ENCODE peak calls at places on chromosomes 3 and 15, in nine cellular contexts. F is GM12878, U is HCT116, G is Panc1, L is GM23338, N is K562, E is HL-60, I is SK-N-SH, D is HepG2. Z is an unnamed sample.

GRCh38 chr15:58472821-58473581 is 41.2 kb downstream of the LIPC start:
- DNase-seq in F (no peak), U (no peak), G (no peak), L (no peak), N (no peak), E (no peak), I (no peak), D (no peak), Z (no peak)

GRCh38 chr3:133783762-133784161 is 21.9 kb upstream of the SRPRB start:
- DNase-seq in F (no peak), U (no peak), G (no peak), L (peak), N (peak), E (no peak), I (no peak), D (no peak), Z (no peak)

GRCh38 chr3:8730641-8731040 is 3.0 kb upstream of the CAV3 start:
- DNase-seq in F (no peak), U (no peak), G (no peak), L (no peak), N (no peak), E (no peak), I (no peak), D (no peak), Z (no peak)

GRCh38 chr3:194512895-194513601 is 26.2 kb upstream of the ATP13A3 start:
- DNase-seq in F (no peak), U (no peak), G (no peak), L (no peak), N (no peak), E (no peak), I (no peak), D (peak), Z (no peak)

GRCh38 chr3:152516195-152516594 is 247.5 kb downstream of the MBNL1 start:
- DNase-seq in F (no peak), U (no peak), G (no peak), L (no peak), N (no peak), E (no peak), I (no peak), D (no peak), Z (no peak)

GRCh38 chr3:98172621-98173020 is 6.1 kb downstream of the OR5H15 start:
- DNase-seq in F (no peak), U (no peak), G (no peak), L (no peak), N (no peak), E (no peak), I (no peak), D (no peak), Z (peak)

GRCh38 chr3:129686941-129687340 is 80.5 kb upstream of the PLXND1 start:
- DNase-seq in F (no peak), U (no peak), G (no peak), L (peak), N (peak), E (no peak), I (no peak), D (peak), Z (peak)

GRCh38 chr3:123335007-123335670 is 113.8 kb downstream of the ADCY5 start:
- DNase-seq in F (peak), U (no peak), G (no peak), L (no peak), N (no peak), E (no peak), I (no peak), D (no peak), Z (no peak)

GRCh38 chr15:48644827-48645557 is 517 bp downstream of the FBN1 start:
- DNase-seq in F (no peak), U (no peak), G (no peak), L (peak), N (no peak), E (no peak), I (peak), D (no peak), Z (peak)

GRCh38 chr3:99520511-99520910 is 117.9 kb upstream of the COL8A1 start:
- DNase-seq in F (no peak), U (no peak), G (no peak), L (no peak), N (no peak), E (no peak), I (no peak), D (no peak), Z (no peak)

GRCh38 chr3:29140706-29141105 is 140.2 kb upstream of the RBMS3 start:
- DNase-seq in F (no peak), U (no peak), G (no peak), L (no peak), N (no peak), E (no peak), I (no peak), D (no peak), Z (no peak)

GRCh38 chr3:46062679-46063078 is 35.4 kb upstream of the XCR1 start:
- DNase-seq in F (no peak), U (no peak), G (no peak), L (no peak), N (no peak), E (no peak), I (no peak), D (no peak), Z (no peak)

GRCh38 chr15:68208641-68209240 is 3.6 kb upstream of the CALML4 start:
- DNase-seq in F (no peak), U (no peak), G (no peak), L (no peak), N (no peak), E (no peak), I (no peak), D (no peak), Z (no peak)

GRCh38 chr15:37135225-37135624 is 34.9 kb upstream of the MEIS2 start:
- DNase-seq in F (no peak), U (peak), G (no peak), L (peak), N (peak), E (no peak), I (no peak), D (no peak), Z (no peak)

GRCh38 chr15:94600496-94600895 is 369.1 kb downstream of the MCTP2 start:
- DNase-seq in F (no peak), U (no peak), G (no peak), L (no peak), N (no peak), E (no peak), I (no peak), D (no peak), Z (no peak)

GRCh38 chr3:52682016-52682415 is 3.7 kb downstream of the PBRM1 start:
- DNase-seq in F (no peak), U (peak), G (no peak), L (peak), N (peak), E (peak), I (peak), D (peak), Z (peak)

GRCh38 chr15:66153549-66154415 is 99.8 kb downstream of the MEGF11 start:
- DNase-seq in F (peak), U (no peak), G (no peak), L (no peak), N (no peak), E (no peak), I (no peak), D (no peak), Z (no peak)

GRCh38 chr3:127652246-127652995 is 20.3 kb upstream of the ABTB1 start:
- DNase-seq in F (no peak), U (peak), G (peak), L (peak), N (peak), E (peak), I (peak), D (peak), Z (peak)

GRCh38 chr3:124258057-124258500 is 266.2 kb upstream of the ROPN1 start:
- DNase-seq in F (no peak), U (no peak), G (no peak), L (no peak), N (no peak), E (no peak), I (peak), D (no peak), Z (peak)

GRCh38 chr3:105274958-105275357 is 91.8 kb upstream of the ALCAM start:
- DNase-seq in F (no peak), U (no peak), G (no peak), L (no peak), N (no peak), E (no peak), I (no peak), D (no peak), Z (peak)

GRCh38 chr3:109563149-109563548 is 225.8 kb upstream of the DPPA4 start:
- DNase-seq in F (no peak), U (no peak), G (no peak), L (peak), N (no peak), E (peak), I (no peak), D (no peak), Z (no peak)

GRCh38 chr15:58064119-58065010 is 1.1 kb downstream of the ALDH1A2 start:
- DNase-seq in F (no peak), U (no peak), G (no peak), L (peak), N (no peak), E (no peak), I (no peak), D (no peak), Z (no peak)

GRCh38 chr3:10683106-10683505 is 132.9 kb upstream of the SLC6A11 start:
- DNase-seq in F (no peak), U (no peak), G (no peak), L (no peak), N (no peak), E (no peak), I (no peak), D (no peak), Z (no peak)

GRCh38 chr3:168696119-168696518 is 600.4 kb upstream of the GOLIM4 start:
- DNase-seq in F (no peak), U (no peak), G (no peak), L (no peak), N (no peak), E (no peak), I (no peak), D (no peak), Z (no peak)

DNA sequence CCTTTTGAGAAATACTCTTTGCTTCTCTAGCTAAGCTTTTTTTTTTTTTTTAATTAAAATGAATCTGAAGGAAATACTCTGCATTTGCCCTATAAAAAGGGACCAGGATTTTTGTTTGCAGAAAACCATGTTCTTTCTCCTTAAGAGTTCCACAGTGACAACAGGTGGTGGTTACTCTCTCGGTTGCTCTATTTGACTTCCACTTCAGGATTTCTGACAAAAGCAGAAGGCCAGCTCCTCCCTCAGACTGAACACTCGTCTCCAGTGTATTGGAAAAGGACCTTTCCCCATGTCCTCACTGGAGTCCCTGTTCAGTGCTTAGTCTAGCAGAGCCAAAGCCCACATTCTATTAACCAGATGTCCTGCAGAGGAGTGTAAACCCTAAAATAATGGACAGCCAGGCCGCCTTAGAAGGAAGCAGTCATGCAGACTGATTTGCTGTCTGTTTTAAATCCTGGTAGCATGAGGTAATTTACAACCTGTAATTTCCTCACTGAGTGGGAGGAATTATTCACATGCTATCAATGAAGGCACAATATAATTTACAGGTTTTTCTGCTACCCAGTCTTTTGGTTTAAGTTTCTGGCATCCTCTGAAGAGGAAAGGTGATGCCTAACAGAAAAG is 599.3 kb downstream of the PYDC2 start:
- DNase-seq in F (no peak), U (no peak), G (no peak), L (no peak), N (no peak), E (no peak), I (no peak), D (no peak), Z (no peak)
- TF ChIP-seq REST in F (no peak), U (no peak), G (no peak), L (no peak), N (no peak), E (no peak), I (no peak), D (no peak), Z (no peak)

GRCh38 chr3:197022405-197023231 is 7.0 kb downstream of the MELTF start:
- DNase-seq in F (no peak), U (no peak), G (no peak), L (no peak), N (no peak), E (no peak), I (peak), D (no peak), Z (no peak)
- TF ChIP-seq REST in F (no peak), U (no peak), G (no peak), L (no peak), N (no peak), E (no peak), I (no peak), D (no peak), Z (no peak)

GRCh38 chr3:175186511-175186910 is 327.4 kb downstream of the NAALADL2 start:
- DNase-seq in F (no peak), U (no peak), G (no peak), L (no peak), N (no peak), E (no peak), I (no peak), D (no peak), Z (no peak)
- TF ChIP-seq REST in F (no peak), U (no peak), G (no peak), L (no peak), N (no peak), E (no peak), I (no peak), D (no peak), Z (no peak)

DNA sequence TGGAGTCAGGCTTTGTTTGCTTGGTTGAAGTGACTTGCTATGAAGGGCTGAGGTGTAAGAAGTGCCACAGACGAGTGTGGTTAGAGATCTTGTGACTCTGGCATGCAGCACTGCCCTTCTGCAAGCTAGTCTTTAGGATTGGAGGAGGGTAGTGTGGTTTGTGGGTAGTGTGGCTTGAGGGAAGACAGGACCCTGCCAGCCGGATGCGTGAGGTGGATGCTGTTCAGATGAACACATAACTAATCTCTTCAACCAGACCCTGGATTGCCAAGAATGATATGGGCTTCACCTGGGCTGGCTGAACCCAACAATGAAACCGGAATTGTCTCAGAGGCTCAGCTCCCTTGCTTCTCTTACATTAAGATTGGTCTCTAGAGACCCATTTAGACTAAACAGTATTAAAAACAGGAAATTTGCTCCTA is 32.7 kb downstream of the STARD9 start:
- DNase-seq in F (peak), U (no peak), G (no peak), L (no peak), N (peak), E (peak), I (no peak), D (no peak), Z (no peak)
- TF ChIP-seq REST in F (no peak), U (no peak), G (no peak), L (no peak), N (no peak), E (no peak), I (no peak), D (no peak), Z (no peak)

GRCh38 chr3:60588806-60589205 is 662.4 kb downstream of the FHIT start:
- DNase-seq in F (no peak), U (peak), G (no peak), L (no peak), N (no peak), E (no peak), I (no peak), D (no peak), Z (no peak)
- TF ChIP-seq REST in F (no peak), U (no peak), G (no peak), L (no peak), N (no peak), E (no peak), I (no peak), D (no peak), Z (no peak)

GRCh38 chr3:117603097-117603496 is 893.5 kb downstream of the TUSC7 start:
- DNase-seq in F (no peak), U (no peak), G (no peak), L (no peak), N (no peak), E (peak), I (no peak), D (no peak), Z (no peak)
- TF ChIP-seq REST in F (no peak), U (no peak), G (no peak), L (no peak), N (no peak), E (no peak), I (no peak), D (no peak), Z (no peak)

GRCh38 chr15:81897011-81897677 is 148.7 kb downstream of the MEX3B start:
- DNase-seq in F (no peak), U (no peak), G (no peak), L (no peak), N (no peak), E (no peak), I (no peak), D (no peak), Z (no peak)
- TF ChIP-seq REST in F (no peak), U (no peak), G (no peak), L (no peak), N (no peak), E (no peak), I (no peak), D (no peak), Z (no peak)